ENCODE peak calls at places on chromosome 4, in nine cellular contexts. Y is fibroblast of lung; J is heart left ventricle; U is left ventricle myocardium inferior; Z is tibial nerve; I is CD8-positive, alpha-beta T cell; K is lung; R is SK-N-SH; O is body of pancreas. S is an unnamed sample.
A peak's percentile ranks its signal among the peaks of the same experiment; 100 is the strongest.

GRCh38 chr4:138835833-138836521 is 179.6 kb upstream of the NOCT start:
- DNase-seq in J (peak; percentile 60), I (no peak), O (no peak), U (peak; percentile 74), Y (peak; percentile 23), K (no peak), Z (no peak), R (peak; percentile 33), S (no peak)

GRCh38 chr4:2932951-2933565 is 30.1 kb downstream of the NOP14 start:
- DNase-seq in I (no peak), O (peak; percentile 37), Y (no peak), J (peak; percentile 12), U (peak; percentile 18), K (no peak), R (peak; percentile 72), Z (no peak), S (peak; percentile 70)

GRCh38 chr4:109699553-109700225 is 3.6 kb downstream of the CASP6 start:
- DNase-seq in O (no peak), R (no peak), K (no peak), I (no peak), Z (no peak), Y (peak; percentile 6), J (no peak), U (no peak), S (no peak)

GRCh38 chr4:1413687-1414479 is 7.6 kb upstream of the NKX1-1 start:
- DNase-seq in O (no peak), J (no peak), K (no peak), R (peak; percentile 34), Y (no peak), I (no peak), U (no peak), Z (no peak), S (no peak)

GRCh38 chr4:33709247-33709646 is 2535.1 kb downstream of the ARAP2 start:
- DNase-seq in J (no peak), K (no peak), U (no peak), Y (peak; percentile 81), R (no peak), O (no peak), I (no peak), Z (no peak), S (no peak)

GRCh38 chr4:73776363-73776762 is 36.0 kb downstream of the CXCL8 start:
- DNase-seq in O (peak; percentile 31), U (no peak), K (peak; percentile 54), Y (peak; percentile 91), Z (peak; percentile 83), I (no peak), R (no peak), J (peak; percentile 34), S (peak; percentile 29)

GRCh38 chr4:75180790-75181776 is 248.2 kb downstream of the PARM1 start:
- DNase-seq in Y (no peak), J (peak; percentile 17), K (no peak), R (no peak), U (no peak), I (no peak), O (no peak), Z (no peak), S (no peak)

GRCh38 chr4:183632689-183633088 is 26.3 kb downstream of the RWDD4 start:
- DNase-seq in Y (no peak), J (no peak), I (no peak), Z (no peak), O (no peak), U (no peak), K (no peak), R (no peak), S (no peak)

GRCh38 chr4:8603931-8604330 is 11.4 kb downstream of the CPZ start:
- DNase-seq in K (no peak), J (no peak), U (no peak), Y (no peak), O (no peak), Z (no peak), I (no peak), R (no peak), S (no peak)

GRCh38 chr4:55625835-55626234 is 10.3 kb downstream of the NMU start:
- DNase-seq in U (no peak), O (no peak), J (no peak), I (no peak), Z (no peak), Y (no peak), K (no peak), R (peak; percentile 70), S (no peak)

GRCh38 chr4:119559044-119559647 is 69.5 kb downstream of the PDE5A start:
- DNase-seq in J (no peak), O (no peak), Z (no peak), I (no peak), U (no peak), R (peak; percentile 45), K (no peak), Y (peak; percentile 58), S (no peak)

GRCh38 chr4:38223801-38224236 is 263.6 kb downstream of the PTTG2 start:
- DNase-seq in U (no peak), Z (no peak), I (no peak), J (no peak), Y (no peak), K (no peak), R (no peak), O (no peak), S (no peak)

GRCh38 chr4:183504930-183505555 is at the start of gene ING2:
- DNase-seq in R (peak; percentile 89), J (peak; percentile 20), O (no peak), Y (no peak), Z (peak; percentile 9), I (no peak), K (no peak), U (peak; percentile 20), S (peak; percentile 67)

GRCh38 chr4:2135083-2135482 is 76.0 kb downstream of the NAT8L start:
- DNase-seq in Y (peak; percentile 49), Z (no peak), R (peak; percentile 49), U (no peak), I (no peak), J (no peak), K (no peak), O (no peak), S (no peak)

GRCh38 chr4:16794816-16795445 is 103.5 kb downstream of the LDB2 start:
- DNase-seq in Z (peak; percentile 77), R (peak; percentile 45), K (no peak), Y (peak; percentile 42), U (peak; percentile 22), O (peak; percentile 50), J (peak; percentile 56), I (no peak), S (no peak)

GRCh38 chr4:184911310-184911709 is 85.5 kb upstream of the ACSL1 start:
- DNase-seq in I (no peak), J (no peak), R (no peak), Y (peak; percentile 40), U (no peak), Z (no peak), K (no peak), O (no peak), S (no peak)

GRCh38 chr4:164718817-164719216 is 35.1 kb upstream of the SMIM31 start:
- DNase-seq in U (no peak), J (no peak), O (no peak), Z (no peak), K (no peak), I (no peak), Y (no peak), R (no peak), S (no peak)

DNA sequence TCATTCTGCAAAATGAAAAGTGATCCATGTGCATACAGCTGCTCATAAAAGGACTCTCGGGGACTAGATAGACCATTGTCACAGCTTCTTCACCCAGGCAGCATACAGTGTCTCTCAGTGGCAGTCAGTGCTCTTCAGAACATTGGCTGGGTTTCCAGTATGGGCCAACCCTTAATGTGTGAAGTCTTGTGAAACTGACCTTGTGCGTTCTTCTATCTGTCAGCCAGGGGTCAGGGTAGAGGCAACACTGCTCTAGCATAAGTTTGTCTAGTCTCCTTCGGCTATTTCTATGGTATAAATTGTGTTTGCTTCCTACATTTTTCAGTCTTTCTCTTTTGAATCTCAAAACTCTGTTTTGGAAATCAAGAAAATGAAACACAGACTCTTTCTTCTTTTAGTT is 37.0 kb upstream of the SMIM31 start:
- DNase-seq in Y (no peak), K (no peak), Z (no peak), J (no peak), U (no peak), I (no peak), R (no peak), O (no peak), S (no peak)
- TF ChIP-seq CTCF in Y (no peak), K (no peak), Z (no peak), J (no peak), U (peak; percentile 31), I (no peak), R (peak; percentile 24), O (no peak), S (no peak)

GRCh38 chr4:148162554-148162953 is 279.7 kb downstream of the NR3C2 start:
- DNase-seq in I (no peak), Y (no peak), Z (no peak), J (no peak), U (no peak), O (no peak), K (no peak), R (no peak), S (no peak)
- H3K27ac ChIP-seq in I (no peak overlapping the region), Y (no peak overlapping the region), Z (no peak overlapping the region), J (no peak overlapping the region), U (no peak overlapping the region), O (no peak overlapping the region), K (no peak overlapping the region), R (no peak overlapping the region), S (no peak overlapping the region)

DNA sequence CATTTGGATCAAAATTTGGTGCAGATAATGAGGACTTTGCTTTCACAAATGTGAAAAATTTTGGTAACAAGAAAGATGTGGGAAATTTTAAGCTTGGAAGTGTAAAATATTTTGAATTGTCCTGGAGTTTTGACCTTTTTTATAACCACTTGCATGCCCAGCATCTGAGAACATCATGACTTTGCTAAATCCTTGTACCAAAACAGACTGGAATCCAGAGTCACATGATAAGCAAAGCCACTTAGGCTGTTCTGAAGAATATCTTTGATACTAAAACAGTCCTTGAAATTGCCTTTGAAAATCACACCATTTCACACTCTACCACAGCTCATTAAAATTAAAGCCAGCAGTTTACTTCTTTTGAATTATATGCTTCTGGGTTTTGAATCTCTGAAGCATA is 2.5 kb upstream of the PPM1K start:
- DNase-seq in I (no peak), K (no peak), J (no peak), O (no peak), Z (no peak), U (no peak), R (no peak), Y (peak; percentile 7), S (no peak)
- H3K4me1 ChIP-seq in I (peaks cover 18% of the 10 kb centered on the region), K (peaks cover 2% of the 10 kb centered on the region), J (peaks cover 6% of the 10 kb centered on the region), O (peaks cover 31% of the 10 kb centered on the region), Z (peaks cover 15% of the 10 kb centered on the region), U (peaks cover 48% of the 10 kb centered on the region), R (peaks cover 6% of the 10 kb centered on the region), Y (peaks cover 2% of the 10 kb centered on the region), S (peaks cover 37% of the 10 kb centered on the region)

DNA sequence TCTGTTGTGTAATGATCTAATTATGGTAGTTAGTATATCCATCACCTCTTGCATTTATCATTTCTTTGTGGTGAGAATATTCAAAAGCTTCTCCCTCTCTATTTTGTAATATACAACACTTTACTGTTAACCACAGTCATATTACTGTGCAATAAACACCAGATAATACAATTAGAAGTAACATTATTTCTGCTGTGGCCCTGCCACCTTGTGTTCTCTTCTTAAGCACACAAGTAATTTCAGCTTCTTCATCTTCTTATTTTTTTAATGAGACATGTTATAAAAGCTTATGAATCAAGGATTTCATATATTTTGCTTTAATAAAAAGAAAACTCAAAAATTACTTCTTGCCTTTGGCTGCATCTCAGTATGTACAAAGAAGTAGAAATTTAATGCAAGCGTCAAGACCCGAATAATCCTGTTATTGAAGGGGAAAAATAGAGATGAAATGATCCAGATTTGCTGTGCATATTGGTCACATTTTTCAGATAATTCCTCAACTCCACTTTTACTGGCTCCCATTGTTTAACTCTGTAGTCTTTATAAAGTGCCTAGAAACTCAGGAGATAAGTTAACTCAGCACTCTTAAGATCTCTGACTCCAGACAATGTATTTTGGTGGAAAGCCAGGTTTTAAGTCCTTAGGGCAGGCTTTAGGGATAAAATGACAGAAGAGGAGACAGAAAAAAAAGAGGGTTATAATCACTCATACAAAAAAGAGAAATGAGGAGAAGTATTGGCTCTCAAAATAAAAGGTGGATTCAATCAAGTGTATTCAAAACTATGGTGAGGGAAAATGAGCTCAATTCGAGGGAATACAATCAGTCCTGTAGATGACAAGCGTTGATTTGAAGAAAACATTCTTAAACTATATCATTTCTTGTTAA is 675.0 kb upstream of the INTU start:
- DNase-seq in J (no peak), O (no peak), R (no peak), Y (peak; percentile 39), I (no peak), K (no peak), Z (no peak), U (no peak), S (no peak)
- TF ChIP-seq CTCF in J (no peak), O (no peak), R (peak; percentile 54), Y (peak; percentile 38), I (no peak), K (no peak), Z (no peak), U (peak; percentile 48), S (no peak)